ENCODE peak calls at places on chromosomes 7 and 10, in five cellular contexts. I, M, S, D and E are unnamed samples.

GRCh38 chr7:14158111-14158510 is 168.6 kb upstream of the ETV1 start:
- DNase-seq in I (no peak), M (no peak), S (no peak), D (no peak), E (no peak)

GRCh38 chr7:80763704-80764103 is 125.3 kb downstream of the CD36 start:
- DNase-seq in I (no peak), M (no peak), S (no peak), D (no peak), E (no peak)

GRCh38 chr7:36128448-36129047 is 24.5 kb upstream of the EEPD1 start:
- DNase-seq in I (peak; percentile 77), M (peak; percentile 93), S (peak; percentile 59), D (peak; percentile 86), E (no peak)

GRCh38 chr7:40822861-40823260 is 688.1 kb downstream of the SUGCT start:
- DNase-seq in I (no peak), M (no peak), S (no peak), D (no peak), E (no peak)

GRCh38 chr7:34080513-34080912 is 175.2 kb downstream of the BMPER start:
- DNase-seq in I (no peak), M (no peak), S (no peak), D (no peak), E (no peak)

GRCh38 chr7:155198901-155199845 is 98.5 kb upstream of the INSIG1 start:
- DNase-seq in I (peak; percentile 50), M (peak; percentile 40), S (no peak), D (peak; percentile 56), E (no peak)

GRCh38 chr10:48431871-48432270 is 125.4 kb downstream of the MAPK8 start:
- DNase-seq in I (no peak), M (no peak), S (no peak), D (no peak), E (no peak)

GRCh38 chr7:20153999-20154398 is 63.2 kb downstream of the MACC1 start:
- DNase-seq in I (no peak), M (no peak), S (no peak), D (no peak), E (no peak)

GRCh38 chr7:141575654-141576448 is 24.6 kb downstream of the AGK start:
- DNase-seq in I (no peak), M (no peak), S (no peak), D (no peak), E (no peak)

GRCh38 chr10:69577268-69578232 is 4.3 kb upstream of the NEUROG3 start:
- DNase-seq in I (no peak), M (no peak), S (peak; percentile 87), D (no peak), E (no peak)

DNA sequence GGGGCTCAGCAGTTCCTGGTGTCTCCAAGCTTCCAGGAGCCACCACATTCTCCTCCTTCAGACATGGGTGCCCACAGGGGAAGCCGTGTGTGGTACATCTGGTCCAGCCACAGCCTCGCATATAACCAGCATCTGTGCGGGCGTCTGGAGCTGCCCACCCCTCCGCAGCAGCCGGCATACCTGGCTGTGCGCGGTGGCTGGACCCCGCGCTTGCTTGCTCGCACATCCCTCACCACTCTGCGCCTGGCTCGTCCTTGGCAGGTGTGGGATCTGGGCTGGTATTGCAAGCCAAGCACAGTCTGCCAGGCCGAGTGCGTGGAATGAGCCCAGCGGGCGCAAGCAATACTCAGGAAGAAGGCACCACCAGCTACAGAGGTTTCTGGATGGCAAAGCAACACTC is 117.7 kb upstream of the MBL2 start:
- DNase-seq in I (no peak), M (no peak), S (no peak), D (no peak), E (no peak)
- TF ChIP-seq CTCF in I (no peak), M (no peak), S (no peak), D (no peak), E (no peak)

GRCh38 chr7:28983396-28984190 is 25.5 kb upstream of the TRIL start:
- DNase-seq in I (no peak), M (no peak), S (no peak), D (no peak), E (no peak)

GRCh38 chr7:28986723-28987122 is 28.6 kb upstream of the TRIL start:
- DNase-seq in I (no peak), M (no peak), S (no peak), D (peak; percentile 88), E (no peak)

GRCh38 chr7:28984219-28984618 is 26.1 kb upstream of the TRIL start:
- DNase-seq in I (no peak), M (no peak), S (no peak), D (no peak), E (no peak)

GRCh38 chr7:28986028-28986427 is 27.9 kb upstream of the TRIL start:
- DNase-seq in I (no peak), M (no peak), S (no peak), D (no peak), E (no peak)

DNA sequence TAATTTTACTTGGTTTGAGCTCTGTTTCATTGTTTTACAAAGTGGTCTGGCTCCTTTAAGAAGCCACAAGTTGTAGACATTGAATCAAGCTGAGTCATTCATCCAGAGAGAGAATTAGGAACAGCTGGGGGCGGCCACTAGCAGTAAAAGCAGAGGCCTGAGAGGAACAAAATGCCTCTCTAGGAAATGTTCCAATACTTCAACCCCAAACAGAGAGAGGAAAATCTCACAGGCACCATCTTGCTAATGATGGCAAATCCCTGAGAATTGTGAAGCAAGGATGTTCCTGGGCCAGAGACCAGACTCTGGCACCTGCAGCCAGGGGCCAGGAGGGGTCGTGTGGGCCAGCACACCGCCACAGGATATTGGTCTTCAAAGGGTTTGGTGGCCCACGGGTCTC is 26.5 kb upstream of the TRIL start:
- DNase-seq in I (peak; percentile 8), M (peak; percentile 71), S (peak; percentile 49), D (peak; percentile 86), E (no peak)
- TF ChIP-seq CTCF in I (no peak), M (no peak), S (peak; percentile 17), D (no peak), E (no peak)

DNA sequence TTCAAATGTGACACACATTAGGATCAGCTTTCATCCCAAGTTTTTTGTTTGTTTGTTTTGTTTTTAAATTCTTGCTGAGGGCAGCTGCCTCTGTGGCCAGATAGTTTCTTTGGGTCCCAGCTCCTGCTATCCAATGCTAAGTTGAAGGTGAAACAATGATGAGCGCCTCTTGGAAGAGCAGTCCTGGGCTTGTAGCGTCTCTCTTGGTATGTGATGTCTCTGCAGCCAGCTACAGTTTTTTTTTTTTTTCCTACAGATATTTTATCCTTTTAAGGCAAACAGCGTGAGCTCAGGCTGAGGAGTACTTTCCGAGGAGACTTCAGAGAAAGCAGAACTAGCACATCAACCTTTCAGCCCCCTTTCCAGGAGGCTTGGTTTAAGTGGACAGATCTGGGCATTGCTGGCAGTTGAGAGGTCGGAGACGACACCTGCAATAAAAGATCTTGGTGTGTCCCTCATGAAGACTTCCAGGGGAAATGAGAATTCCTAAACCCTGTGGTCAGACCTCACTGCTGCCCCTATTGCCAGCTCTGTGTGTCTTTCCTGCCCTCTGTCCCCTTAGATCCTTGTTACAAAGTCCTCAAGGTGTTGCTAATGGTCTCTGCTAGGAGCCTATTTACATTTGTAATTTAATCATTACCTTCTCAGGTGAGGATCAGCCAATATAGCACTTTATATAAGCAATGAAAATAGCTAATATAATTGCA is 9.1 kb downstream of the PRKG1 start:
- DNase-seq in I (no peak), M (no peak), S (peak; percentile 71), D (peak; percentile 32), E (no peak)
- TF ChIP-seq CTCF in I (no peak), M (peak; percentile 20), S (peak; percentile 41), D (peak; percentile 6), E (no peak)

DNA sequence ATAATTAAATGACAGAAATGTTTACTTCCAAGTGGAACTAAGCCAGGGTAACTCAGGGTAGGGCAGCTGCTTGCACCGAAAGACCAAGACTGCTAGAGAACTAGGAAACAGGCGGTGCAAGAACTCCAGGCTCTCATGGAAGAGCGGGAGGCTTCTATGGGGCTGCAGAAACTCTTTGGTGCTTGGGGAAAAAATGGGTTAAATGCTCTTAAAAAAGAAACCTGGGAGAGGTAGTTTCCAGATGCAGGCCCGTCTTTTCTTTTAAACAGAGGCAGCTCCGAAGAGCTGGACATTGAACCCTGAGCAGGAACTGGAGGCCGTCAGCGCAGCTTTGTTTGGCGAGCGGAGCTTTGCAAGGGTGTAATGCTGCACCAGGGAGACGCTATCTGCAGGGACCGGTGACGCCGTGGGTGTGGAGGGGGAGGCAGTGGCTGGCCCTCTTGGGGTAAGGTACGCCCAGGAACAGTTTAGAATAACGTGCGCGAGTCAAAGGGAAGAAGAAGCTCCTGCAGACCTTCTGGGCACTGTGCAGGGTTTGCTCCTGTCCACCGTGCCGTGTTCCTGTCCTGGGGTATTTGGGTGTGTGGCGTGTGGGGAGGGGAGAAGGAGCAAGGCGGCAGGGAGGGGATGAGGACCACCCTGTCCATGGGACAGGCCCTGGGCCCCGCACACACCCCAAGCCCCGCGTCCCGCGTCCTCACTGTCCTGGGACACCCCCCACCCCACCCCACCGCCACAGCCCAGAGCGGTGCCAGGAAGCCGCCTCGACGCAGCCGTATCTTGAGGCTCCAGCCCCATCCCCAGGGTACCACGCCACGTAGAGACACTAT is 59.0 kb downstream of the EGFR start:
- DNase-seq in I (no peak), M (no peak), S (no peak), D (no peak), E (no peak)
- TF ChIP-seq CTCF in I (no peak), M (no peak), S (no peak), D (no peak), E (no peak)

GRCh38 chr10:130025326-130025725 is 61.3 kb upstream of the EBF3 start:
- DNase-seq in I (no peak), M (no peak), S (no peak), D (no peak), E (no peak)
- TF ChIP-seq CTCF in I (no peak), M (no peak), S (no peak), D (no peak), E (no peak)

GRCh38 chr7:100673302-100673941 is at the start of gene GNB2:
- DNase-seq in I (peak; percentile 90), M (peak; percentile 99), S (peak; percentile 96), D (peak; percentile 99), E (peak; percentile 99)
- TF ChIP-seq CTCF in I (no peak), M (no peak), S (no peak), D (no peak), E (no peak)

GRCh38 chr10:59623823-59624535 is 85.7 kb downstream of the SLC16A9 start:
- DNase-seq in I (no peak), M (no peak), S (no peak), D (peak; percentile 32), E (no peak)

GRCh38 chr10:59624951-59625350 is 84.7 kb downstream of the SLC16A9 start:
- DNase-seq in I (no peak), M (no peak), S (no peak), D (no peak), E (no peak)

GRCh38 chr10:59621771-59622170 is 87.9 kb downstream of the SLC16A9 start:
- DNase-seq in I (no peak), M (no peak), S (no peak), D (no peak), E (no peak)

GRCh38 chr10:59623100-59623822 is 86.4 kb downstream of the SLC16A9 start:
- DNase-seq in I (no peak), M (no peak), S (no peak), D (no peak), E (no peak)

GRCh38 chr10:59622320-59622901 is 87.2 kb downstream of the SLC16A9 start:
- DNase-seq in I (peak; percentile 13), M (no peak), S (peak; percentile 88), D (peak; percentile 79), E (no peak)
- TF ChIP-seq CTCF in I (peak; percentile 65), M (peak; percentile 58), S (peak; percentile 75), D (peak; percentile 58), E (no peak)